ENCODE peak calls at places on chromosomes 1 and 21, in eight cellular contexts. H is right atrium auricular region, O is fibroblast of lung, D is glutamatergic neuron, C is neural crest cell, R is nephron progenitor cell, P is Calu3, T is GM10248. U is an unnamed sample.

GRCh38 chr1:19955529-19956170 is 23.8 kb downstream of the PLA2G2A start:
- DNase-seq in H (no peak), T (no peak), R (no peak), P (no peak), C (no peak), D (no peak), O (no peak), U (no peak)

GRCh38 chr21:31866077-31866511 is 6.7 kb upstream of the HUNK start:
- DNase-seq in T (peak), C (peak), P (peak), R (peak), D (peak), H (peak), O (peak), U (peak)

GRCh38 chr1:228014235-228014930 is 7.6 kb downstream of the WNT3A start:
- DNase-seq in H (no peak), R (no peak), P (no peak), C (no peak), D (no peak), T (peak), O (peak), U (no peak)

GRCh38 chr1:90386899-90387334 is 330.2 kb downstream of the BARHL2 start:
- DNase-seq in R (no peak), O (peak), C (no peak), P (no peak), H (no peak), T (no peak), D (no peak), U (no peak)

GRCh38 chr1:85334962-85335361 is 58.5 kb upstream of the BCL10 start:
- DNase-seq in T (no peak), H (no peak), O (peak), C (no peak), D (no peak), R (no peak), P (no peak), U (no peak)

GRCh38 chr1:2982615-2983318 is 38.5 kb upstream of the ACTRT2 start:
- DNase-seq in C (no peak), O (no peak), H (no peak), R (no peak), T (no peak), D (no peak), P (no peak), U (no peak)

GRCh38 chr1:228687562-228687961 is 47.7 kb upstream of the RHOU start:
- DNase-seq in T (no peak), H (no peak), O (no peak), R (no peak), C (no peak), P (no peak), D (no peak), U (no peak)

GRCh38 chr1:190320952-190321351 is 156.7 kb downstream of the BRINP3 start:
- DNase-seq in R (no peak), T (no peak), H (no peak), D (no peak), P (peak), O (peak), C (no peak), U (no peak)

GRCh38 chr1:47792786-47793185 is 204.4 kb downstream of the TRABD2B start:
- DNase-seq in P (no peak), C (no peak), R (no peak), H (no peak), D (no peak), O (no peak), T (no peak), U (no peak)

GRCh38 chr1:113456967-113457366 is 66.7 kb downstream of the MAGI3 start:
- DNase-seq in D (no peak), R (no peak), T (no peak), H (no peak), P (peak), C (no peak), O (peak), U (no peak)

GRCh38 chr1:203239906-203240305 is 10.4 kb upstream of the CHIT1 start:
- DNase-seq in O (no peak), H (no peak), C (no peak), T (peak), P (no peak), R (no peak), D (no peak), U (no peak)

GRCh38 chr21:35046880-35047229 is 2.2 kb downstream of the RUNX1 start:
- DNase-seq in O (no peak), C (no peak), T (no peak), D (no peak), H (peak), P (peak), R (no peak), U (no peak)

GRCh38 chr1:243765676-243766075 is 84.4 kb downstream of the AKT3 start:
- DNase-seq in H (no peak), D (no peak), C (no peak), O (no peak), P (no peak), T (no peak), R (no peak), U (no peak)

GRCh38 chr1:160260436-160261382 is 1.6 kb downstream of the DCAF8 start:
- DNase-seq in P (no peak), R (peak), C (no peak), T (no peak), O (peak), D (no peak), H (no peak), U (no peak)

GRCh38 chr1:53121319-53122172 is 20.9 kb downstream of the SLC1A7 start:
- DNase-seq in C (no peak), T (no peak), D (peak), P (peak), R (peak), H (peak), O (peak), U (no peak)

GRCh38 chr1:204465469-204466415 is 28.9 kb downstream of the PIK3C2B start:
- DNase-seq in D (peak), P (no peak), H (no peak), T (peak), C (no peak), R (no peak), O (no peak), U (peak)

GRCh38 chr1:94258873-94259331 is 21.5 kb upstream of the ARHGAP29 start:
- DNase-seq in R (no peak), O (peak), H (peak), T (no peak), C (no peak), D (no peak), P (peak), U (no peak)

GRCh38 chr1:234745844-234746797 is 136.1 kb upstream of the IRF2BP2 start:
- DNase-seq in T (no peak), D (no peak), R (no peak), P (no peak), H (no peak), O (no peak), C (no peak), U (no peak)

GRCh38 chr1:113142791-113143190 is 69.8 kb downstream of the LRIG2 start:
- DNase-seq in R (no peak), O (peak), D (no peak), T (no peak), C (no peak), P (no peak), H (no peak), U (no peak)

GRCh38 chr21:36788116-36788515 is 89.2 kb downstream of the SIM2 start:
- DNase-seq in T (no peak), P (peak), C (no peak), R (no peak), D (no peak), O (no peak), H (no peak), U (no peak)

GRCh38 chr1:98783821-98784220 is 122.3 kb downstream of the SNX7 start:
- DNase-seq in H (no peak), D (peak), R (peak), O (no peak), C (no peak), P (no peak), T (no peak), U (no peak)

GRCh38 chr1:20978413-20978812 is 191.3 kb upstream of the HP1BP3 start:
- DNase-seq in R (no peak), H (no peak), C (no peak), D (no peak), O (no peak), P (no peak), T (no peak), U (no peak)

GRCh38 chr1:33410091-33410701 is 20.7 kb downstream of the PHC2 start:
- DNase-seq in H (no peak), T (no peak), P (no peak), R (no peak), O (peak), D (peak), C (peak), U (no peak)

GRCh38 chr21:34526236-34526617 is 14.2 kb upstream of the KCNE1 start:
- DNase-seq in T (no peak), R (no peak), P (no peak), O (no peak), H (no peak), D (no peak), C (no peak), U (no peak)

GRCh38 chr21:36155603-36156338 is 853 bp upstream of the DOP1B start:
- DNase-seq in T (no peak), C (no peak), H (no peak), D (no peak), P (peak), R (no peak), O (no peak), U (no peak)

GRCh38 chr1:231550448-231550781 is 21.9 kb downstream of the TSNAX start:
- DNase-seq in O (no peak), H (no peak), P (peak), C (no peak), R (no peak), D (peak), T (peak), U (no peak)

GRCh38 chr1:94903318-94904009 is 23.4 kb downstream of the CNN3 start:
- DNase-seq in O (no peak), R (no peak), D (no peak), C (no peak), T (no peak), P (no peak), H (no peak), U (no peak)

GRCh38 chr1:18673976-18674375 is 43.3 kb downstream of the PAX7 start:
- DNase-seq in C (no peak), O (no peak), P (no peak), R (no peak), H (no peak), D (no peak), T (no peak), U (no peak)
- TF ChIP-seq CTCF in C (peak), O (no peak), P (no peak), R (no peak), H (no peak), D (no peak), T (no peak), U (no peak)

GRCh38 chr1:13706058-13706457 is 6.1 kb downstream of the PRDM2 start:
- DNase-seq in R (no peak), D (no peak), C (no peak), H (no peak), T (no peak), O (no peak), P (no peak), U (no peak)

GRCh38 chr1:13702425-13703127 is 2.6 kb downstream of the PRDM2 start:
- DNase-seq in P (no peak), R (no peak), C (no peak), O (no peak), H (no peak), D (no peak), T (peak), U (peak)

GRCh38 chr1:13703128-13703513 is 3.1 kb downstream of the PRDM2 start:
- DNase-seq in C (no peak), P (no peak), H (no peak), O (no peak), R (no peak), T (no peak), D (no peak), U (no peak)

GRCh38 chr1:13701274-13701650 is 1.3 kb downstream of the PRDM2 start:
- DNase-seq in P (no peak), C (no peak), R (no peak), H (no peak), T (peak), D (no peak), O (no peak), U (no peak)

GRCh38 chr1:13703558-13704485 is 3.8 kb downstream of the PRDM2 start:
- DNase-seq in H (no peak), O (no peak), C (no peak), D (no peak), T (no peak), P (no peak), R (no peak), U (no peak)
- TF ChIP-seq CTCF in H (no peak), O (no peak), C (peak), D (no peak), T (no peak), P (no peak), R (no peak), U (no peak)

GRCh38 chr21:26840912-26841311 is 4.3 kb downstream of the ADAMTS1 start:
- DNase-seq in P (peak), H (peak), D (no peak), C (no peak), R (no peak), T (no peak), O (peak), U (no peak)
- TF ChIP-seq CTCF in P (no peak), H (no peak), D (no peak), C (no peak), R (no peak), T (no peak), O (no peak), U (no peak)

DNA sequence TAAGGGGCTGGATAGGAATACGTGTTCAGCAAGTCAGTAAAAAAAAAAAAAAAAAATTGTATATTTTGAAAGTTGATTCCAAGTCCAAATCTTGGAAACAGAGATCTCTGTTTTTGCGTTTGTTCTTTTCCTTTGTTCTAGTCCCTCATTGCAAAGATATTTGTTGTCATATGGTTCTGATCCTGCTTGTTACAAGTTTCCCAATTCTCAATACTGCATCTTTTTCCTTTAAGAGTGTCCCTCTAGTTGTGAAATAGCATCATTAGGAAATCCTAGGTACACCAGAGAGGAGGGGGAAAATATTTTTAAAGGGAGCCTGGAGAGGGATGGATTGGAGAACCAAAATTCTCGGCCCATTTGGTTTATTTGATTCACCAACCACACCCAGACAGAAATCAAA is 152.2 kb upstream of the C1orf105 start:
- DNase-seq in R (no peak), P (no peak), H (no peak), O (no peak), T (no peak), C (no peak), D (no peak), U (no peak)
- TF ChIP-seq CTCF in R (no peak), P (no peak), H (no peak), O (no peak), T (no peak), C (no peak), D (no peak), U (no peak)

DNA sequence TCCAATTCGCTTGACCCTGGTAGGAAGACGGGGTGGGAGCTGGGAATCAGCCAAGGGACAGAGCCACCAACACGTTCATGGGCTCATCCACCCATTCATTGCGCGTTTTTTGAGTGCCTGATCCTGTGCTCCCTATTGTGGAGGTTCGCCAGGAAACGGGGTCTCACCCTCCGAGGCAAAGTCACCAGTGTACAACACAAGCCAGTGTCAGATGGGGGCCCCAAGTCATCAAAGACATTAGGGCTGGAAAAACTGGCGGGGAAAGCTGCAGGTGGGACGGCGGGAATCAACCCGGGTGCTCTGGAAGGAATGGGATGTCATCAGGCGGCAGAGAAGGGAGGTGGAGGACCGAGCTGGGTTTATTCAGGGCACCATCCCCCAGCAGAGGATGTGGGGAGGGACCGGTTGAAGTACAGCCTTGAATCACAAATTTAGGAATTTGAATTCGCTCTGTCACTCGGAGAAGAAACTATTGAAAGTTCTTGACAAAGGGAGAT is 667 bp upstream of the NID1 start:
- DNase-seq in O (no peak), T (no peak), P (no peak), C (no peak), H (no peak), R (peak), D (no peak), U (no peak)
- TF ChIP-seq CTCF in O (no peak), T (no peak), P (no peak), C (no peak), H (no peak), R (no peak), D (no peak), U (no peak)

GRCh38 chr1:223195281-223195680 is 52.2 kb upstream of the TLR5 start:
- DNase-seq in P (no peak), T (no peak), H (no peak), C (no peak), D (no peak), O (no peak), R (peak), U (no peak)
- TF ChIP-seq CTCF in P (no peak), T (no peak), H (no peak), C (no peak), D (no peak), O (no peak), R (no peak), U (no peak)